ENCODE peak calls at places on chromosomes 13 and 19, in five cellular contexts. One of them, this sample, is unnamed.

GRCh38 chr13:113273856-113274590 is 23.0 kb upstream of the LAMP1 start:
- DNase-seq in activated naive CD8-positive, alpha-beta T cell treated with anti-CD3 and anti-CD28 coated beads, Interleukin-2, amount 50 U/mL, for 24 hours: no peak
- DNase-seq in activated gamma-delta T cell: no peak
- DNase-seq in KG1: no peak
- DNase-seq in SIG-M5: no peak
- DNase-seq in this sample: no peak

GRCh38 chr13:51221674-51222509 is at the start of gene FAM124A:
- DNase-seq in SIG-M5: no peak
- DNase-seq in activated naive CD8-positive, alpha-beta T cell treated with anti-CD3 and anti-CD28 coated beads, Interleukin-2, amount 50 U/mL, for 24 hours: peak
- DNase-seq in KG1: peak
- DNase-seq in activated gamma-delta T cell: no peak
- DNase-seq in this sample: peak

GRCh38 chr13:52405767-52406494 is at the start of gene THSD1:
- DNase-seq in activated naive CD8-positive, alpha-beta T cell treated with anti-CD3 and anti-CD28 coated beads, Interleukin-2, amount 50 U/mL, for 24 hours: peak
- DNase-seq in activated gamma-delta T cell: peak
- DNase-seq in KG1: no peak
- DNase-seq in SIG-M5: no peak
- DNase-seq in this sample: peak

GRCh38 chr19:4077800-4078683 is 11.3 kb upstream of the ZBTB7A start:
- DNase-seq in activated naive CD8-positive, alpha-beta T cell treated with anti-CD3 and anti-CD28 coated beads, Interleukin-2, amount 50 U/mL, for 24 hours: peak
- DNase-seq in SIG-M5: no peak
- DNase-seq in activated gamma-delta T cell: no peak
- DNase-seq in KG1: no peak
- DNase-seq in this sample: peak

GRCh38 chr13:24644051-24644450 is 36.2 kb upstream of the ATP12A start:
- DNase-seq in SIG-M5: no peak
- DNase-seq in activated naive CD8-positive, alpha-beta T cell treated with anti-CD3 and anti-CD28 coated beads, Interleukin-2, amount 50 U/mL, for 24 hours: no peak
- DNase-seq in activated gamma-delta T cell: no peak
- DNase-seq in KG1: no peak
- DNase-seq in this sample: no peak

GRCh38 chr13:32783067-32783466 is 196.8 kb downstream of the PDS5B start:
- DNase-seq in activated naive CD8-positive, alpha-beta T cell treated with anti-CD3 and anti-CD28 coated beads, Interleukin-2, amount 50 U/mL, for 24 hours: no peak
- DNase-seq in KG1: no peak
- DNase-seq in SIG-M5: no peak
- DNase-seq in activated gamma-delta T cell: no peak
- DNase-seq in this sample: no peak

GRCh38 chr19:29121684-29122083 is 91.3 kb downstream of the UQCRFS1 start:
- DNase-seq in activated gamma-delta T cell: no peak
- DNase-seq in activated naive CD8-positive, alpha-beta T cell treated with anti-CD3 and anti-CD28 coated beads, Interleukin-2, amount 50 U/mL, for 24 hours: no peak
- DNase-seq in SIG-M5: no peak
- DNase-seq in KG1: no peak
- DNase-seq in this sample: no peak

GRCh38 chr13:113846639-113847318 is 17.1 kb downstream of the GAS6 start:
- DNase-seq in activated naive CD8-positive, alpha-beta T cell treated with anti-CD3 and anti-CD28 coated beads, Interleukin-2, amount 50 U/mL, for 24 hours: no peak
- DNase-seq in SIG-M5: no peak
- DNase-seq in KG1: no peak
- DNase-seq in activated gamma-delta T cell: no peak
- DNase-seq in this sample: no peak

GRCh38 chr19:48999481-49000325 is 6.0 kb downstream of the RUVBL2 start:
- DNase-seq in SIG-M5: no peak
- DNase-seq in activated gamma-delta T cell: no peak
- DNase-seq in KG1: peak
- DNase-seq in activated naive CD8-positive, alpha-beta T cell treated with anti-CD3 and anti-CD28 coated beads, Interleukin-2, amount 50 U/mL, for 24 hours: peak
- DNase-seq in this sample: peak

GRCh38 chr13:31875134-31875533 is 135.8 kb downstream of the RXFP2 start:
- DNase-seq in activated naive CD8-positive, alpha-beta T cell treated with anti-CD3 and anti-CD28 coated beads, Interleukin-2, amount 50 U/mL, for 24 hours: no peak
- DNase-seq in KG1: no peak
- DNase-seq in SIG-M5: no peak
- DNase-seq in activated gamma-delta T cell: no peak
- DNase-seq in this sample: no peak

GRCh38 chr13:99542788-99543406 is 41.6 kb downstream of the TM9SF2 start:
- DNase-seq in SIG-M5: no peak
- DNase-seq in activated gamma-delta T cell: no peak
- DNase-seq in activated naive CD8-positive, alpha-beta T cell treated with anti-CD3 and anti-CD28 coated beads, Interleukin-2, amount 50 U/mL, for 24 hours: peak
- DNase-seq in KG1: no peak
- DNase-seq in this sample: peak

GRCh38 chr13:68261105-68261504 is 1031.0 kb upstream of the PCDH9 start:
- DNase-seq in activated gamma-delta T cell: no peak
- DNase-seq in KG1: no peak
- DNase-seq in activated naive CD8-positive, alpha-beta T cell treated with anti-CD3 and anti-CD28 coated beads, Interleukin-2, amount 50 U/mL, for 24 hours: no peak
- DNase-seq in SIG-M5: no peak
- DNase-seq in this sample: no peak

GRCh38 chr19:1608414-1609391 is 3.4 kb upstream of the UQCR11 start:
- DNase-seq in KG1: no peak
- DNase-seq in SIG-M5: no peak
- DNase-seq in activated naive CD8-positive, alpha-beta T cell treated with anti-CD3 and anti-CD28 coated beads, Interleukin-2, amount 50 U/mL, for 24 hours: no peak
- DNase-seq in activated gamma-delta T cell: no peak
- DNase-seq in this sample: peak

GRCh38 chr13:60969659-60970058 is 446.0 kb downstream of the PCDH20 start:
- DNase-seq in SIG-M5: no peak
- DNase-seq in activated naive CD8-positive, alpha-beta T cell treated with anti-CD3 and anti-CD28 coated beads, Interleukin-2, amount 50 U/mL, for 24 hours: no peak
- DNase-seq in KG1: no peak
- DNase-seq in activated gamma-delta T cell: no peak
- DNase-seq in this sample: no peak

GRCh38 chr19:7415857-7416371 is 67.2 kb downstream of the ARHGEF18 start:
- DNase-seq in KG1: no peak
- DNase-seq in SIG-M5: no peak
- DNase-seq in activated naive CD8-positive, alpha-beta T cell treated with anti-CD3 and anti-CD28 coated beads, Interleukin-2, amount 50 U/mL, for 24 hours: no peak
- DNase-seq in activated gamma-delta T cell: no peak
- DNase-seq in this sample: no peak

GRCh38 chr19:33440682-33441081 is 67.2 kb downstream of the CEBPG start:
- DNase-seq in activated naive CD8-positive, alpha-beta T cell treated with anti-CD3 and anti-CD28 coated beads, Interleukin-2, amount 50 U/mL, for 24 hours: no peak
- DNase-seq in SIG-M5: no peak
- DNase-seq in activated gamma-delta T cell: no peak
- DNase-seq in KG1: no peak
- DNase-seq in this sample: no peak

GRCh38 chr19:57389730-57390598 is at the start of gene ZNF548:
- DNase-seq in SIG-M5: peak
- DNase-seq in KG1: peak
- DNase-seq in activated naive CD8-positive, alpha-beta T cell treated with anti-CD3 and anti-CD28 coated beads, Interleukin-2, amount 50 U/mL, for 24 hours: peak
- DNase-seq in activated gamma-delta T cell: peak
- DNase-seq in this sample: peak

GRCh38 chr13:30376426-30377311 is 45.6 kb upstream of the UBE2L5 start:
- DNase-seq in activated gamma-delta T cell: no peak
- DNase-seq in activated naive CD8-positive, alpha-beta T cell treated with anti-CD3 and anti-CD28 coated beads, Interleukin-2, amount 50 U/mL, for 24 hours: peak
- DNase-seq in SIG-M5: no peak
- DNase-seq in KG1: peak
- DNase-seq in this sample: peak

GRCh38 chr19:56155124-56155687 is 14.1 kb downstream of the ZNF444 start:
- DNase-seq in SIG-M5: no peak
- DNase-seq in activated gamma-delta T cell: no peak
- DNase-seq in activated naive CD8-positive, alpha-beta T cell treated with anti-CD3 and anti-CD28 coated beads, Interleukin-2, amount 50 U/mL, for 24 hours: no peak
- DNase-seq in KG1: no peak
- DNase-seq in this sample: no peak

GRCh38 chr13:112931028-112931934 is 37.7 kb upstream of the MCF2L start:
- DNase-seq in activated gamma-delta T cell: no peak
- DNase-seq in KG1: no peak
- DNase-seq in activated naive CD8-positive, alpha-beta T cell treated with anti-CD3 and anti-CD28 coated beads, Interleukin-2, amount 50 U/mL, for 24 hours: no peak
- DNase-seq in SIG-M5: no peak
- DNase-seq in this sample: no peak

GRCh38 chr19:3862826-3863500 is 5.9 kb downstream of the ZFR2 start:
- DNase-seq in activated naive CD8-positive, alpha-beta T cell treated with anti-CD3 and anti-CD28 coated beads, Interleukin-2, amount 50 U/mL, for 24 hours: no peak
- DNase-seq in KG1: no peak
- DNase-seq in SIG-M5: no peak
- DNase-seq in activated gamma-delta T cell: no peak
- DNase-seq in this sample: no peak

GRCh38 chr13:33349314-33349995 is 63.9 kb upstream of the STARD13 start:
- DNase-seq in activated naive CD8-positive, alpha-beta T cell treated with anti-CD3 and anti-CD28 coated beads, Interleukin-2, amount 50 U/mL, for 24 hours: no peak
- DNase-seq in activated gamma-delta T cell: no peak
- DNase-seq in KG1: no peak
- DNase-seq in SIG-M5: no peak
- DNase-seq in this sample: no peak

GRCh38 chr13:44305845-44306244 is 67.8 kb upstream of the SERP2 start:
- DNase-seq in activated gamma-delta T cell: no peak
- DNase-seq in KG1: no peak
- DNase-seq in SIG-M5: no peak
- DNase-seq in activated naive CD8-positive, alpha-beta T cell treated with anti-CD3 and anti-CD28 coated beads, Interleukin-2, amount 50 U/mL, for 24 hours: no peak
- DNase-seq in this sample: no peak

GRCh38 chr13:80841346-80841882 is 500.5 kb upstream of the SPRY2 start:
- DNase-seq in activated naive CD8-positive, alpha-beta T cell treated with anti-CD3 and anti-CD28 coated beads, Interleukin-2, amount 50 U/mL, for 24 hours: no peak
- DNase-seq in SIG-M5: no peak
- DNase-seq in KG1: no peak
- DNase-seq in activated gamma-delta T cell: no peak
- DNase-seq in this sample: no peak

GRCh38 chr13:26255717-26256277 is 1.9 kb downstream of the CDK8 start:
- DNase-seq in SIG-M5: no peak
- DNase-seq in activated naive CD8-positive, alpha-beta T cell treated with anti-CD3 and anti-CD28 coated beads, Interleukin-2, amount 50 U/mL, for 24 hours: no peak
- DNase-seq in activated gamma-delta T cell: no peak
- DNase-seq in KG1: no peak
- DNase-seq in this sample: no peak

GRCh38 chr19:2332341-2333026 is 4.0 kb downstream of the SPPL2B start:
- DNase-seq in KG1: peak
- DNase-seq in SIG-M5: no peak
- DNase-seq in activated gamma-delta T cell: no peak
- DNase-seq in activated naive CD8-positive, alpha-beta T cell treated with anti-CD3 and anti-CD28 coated beads, Interleukin-2, amount 50 U/mL, for 24 hours: peak
- DNase-seq in this sample: peak

GRCh38 chr19:1222394-1222793 is 15.4 kb downstream of the CBARP start:
- DNase-seq in SIG-M5: no peak
- DNase-seq in KG1: no peak
- DNase-seq in activated naive CD8-positive, alpha-beta T cell treated with anti-CD3 and anti-CD28 coated beads, Interleukin-2, amount 50 U/mL, for 24 hours: no peak
- DNase-seq in activated gamma-delta T cell: no peak
- DNase-seq in this sample: no peak

GRCh38 chr13:100633461-100633860 is 41.1 kb downstream of the TMTC4 start:
- DNase-seq in activated naive CD8-positive, alpha-beta T cell treated with anti-CD3 and anti-CD28 coated beads, Interleukin-2, amount 50 U/mL, for 24 hours: no peak
- DNase-seq in KG1: no peak
- DNase-seq in activated gamma-delta T cell: no peak
- DNase-seq in SIG-M5: no peak
- DNase-seq in this sample: no peak

GRCh38 chr19:13281567-13282291 is 131.5 kb downstream of the IER2 start:
- DNase-seq in activated gamma-delta T cell: no peak
- DNase-seq in SIG-M5: no peak
- DNase-seq in activated naive CD8-positive, alpha-beta T cell treated with anti-CD3 and anti-CD28 coated beads, Interleukin-2, amount 50 U/mL, for 24 hours: no peak
- DNase-seq in KG1: no peak
- DNase-seq in this sample: no peak

GRCh38 chr19:41427647-41428480 is 690 bp upstream of the B3GNT8 start:
- DNase-seq in KG1: no peak
- DNase-seq in activated gamma-delta T cell: no peak
- DNase-seq in SIG-M5: no peak
- DNase-seq in activated naive CD8-positive, alpha-beta T cell treated with anti-CD3 and anti-CD28 coated beads, Interleukin-2, amount 50 U/mL, for 24 hours: peak
- DNase-seq in this sample: no peak

GRCh38 chr19:5623397-5624153 is 692 bp downstream of the SAFB start:
- DNase-seq in KG1: no peak
- DNase-seq in activated gamma-delta T cell: no peak
- DNase-seq in activated naive CD8-positive, alpha-beta T cell treated with anti-CD3 and anti-CD28 coated beads, Interleukin-2, amount 50 U/mL, for 24 hours: peak
- DNase-seq in SIG-M5: no peak
- DNase-seq in this sample: no peak

GRCh38 chr19:58409010-58409790 is 751 bp downstream of the ZNF584 start:
- DNase-seq in SIG-M5: no peak
- DNase-seq in KG1: peak
- DNase-seq in activated gamma-delta T cell: no peak
- DNase-seq in activated naive CD8-positive, alpha-beta T cell treated with anti-CD3 and anti-CD28 coated beads, Interleukin-2, amount 50 U/mL, for 24 hours: peak
- DNase-seq in this sample: peak

GRCh38 chr13:40384976-40385857 is 281.2 kb downstream of the FOXO1 start:
- DNase-seq in SIG-M5: no peak
- DNase-seq in KG1: no peak
- DNase-seq in activated naive CD8-positive, alpha-beta T cell treated with anti-CD3 and anti-CD28 coated beads, Interleukin-2, amount 50 U/mL, for 24 hours: no peak
- DNase-seq in activated gamma-delta T cell: no peak
- DNase-seq in this sample: no peak

GRCh38 chr19:18589380-18590272 is 1.0 kb downstream of the REX1BD start:
- DNase-seq in activated gamma-delta T cell: peak
- DNase-seq in KG1: no peak
- DNase-seq in SIG-M5: no peak
- DNase-seq in activated naive CD8-positive, alpha-beta T cell treated with anti-CD3 and anti-CD28 coated beads, Interleukin-2, amount 50 U/mL, for 24 hours: peak
- DNase-seq in this sample: peak

GRCh38 chr19:1045247-1045603 is 5.3 kb downstream of the ABCA7 start:
- DNase-seq in activated gamma-delta T cell: no peak
- DNase-seq in SIG-M5: no peak
- DNase-seq in KG1: no peak
- DNase-seq in activated naive CD8-positive, alpha-beta T cell treated with anti-CD3 and anti-CD28 coated beads, Interleukin-2, amount 50 U/mL, for 24 hours: peak
- DNase-seq in this sample: peak

GRCh38 chr13:38223093-38223492 is 126.6 kb upstream of the UFM1 start:
- DNase-seq in activated naive CD8-positive, alpha-beta T cell treated with anti-CD3 and anti-CD28 coated beads, Interleukin-2, amount 50 U/mL, for 24 hours: no peak
- DNase-seq in KG1: no peak
- DNase-seq in SIG-M5: no peak
- DNase-seq in activated gamma-delta T cell: no peak
- DNase-seq in this sample: no peak

GRCh38 chr13:31923134-31923763 is 108.3 kb upstream of the FRY start:
- DNase-seq in SIG-M5: no peak
- DNase-seq in KG1: no peak
- DNase-seq in activated naive CD8-positive, alpha-beta T cell treated with anti-CD3 and anti-CD28 coated beads, Interleukin-2, amount 50 U/mL, for 24 hours: no peak
- DNase-seq in activated gamma-delta T cell: no peak
- DNase-seq in this sample: no peak